ENCODE peak calls at places on chromosomes 16 and 17, in four cellular contexts. F is IMR-90, Z is H9, G is H1. C is an unnamed sample.

GRCh38 chr17:64658931-64659330 is 3.2 kb downstream of the SMURF2 start:
- DNase-seq in Z (no peak), F (peak; percentile 90), G (no peak), C (no peak)

GRCh38 chr17:73901249-73901648 is 257.0 kb upstream of the SDK2 start:
- DNase-seq in Z (peak; percentile 13), G (no peak), F (no peak), C (no peak)

GRCh38 chr17:81130385-81131288 is 34.7 kb upstream of the PVALEF start:
- DNase-seq in G (no peak), Z (no peak), F (no peak), C (no peak)

GRCh38 chr17:78107457-78107856 is 21.1 kb downstream of the TMC6 start:
- DNase-seq in Z (no peak), F (peak; percentile 47), G (no peak), C (no peak)

GRCh38 chr17:59914274-59914854 is 21.4 kb downstream of the RPS6KB1 start:
- DNase-seq in Z (no peak), G (no peak), F (peak; percentile 60), C (peak; percentile 13)

GRCh38 chr16:83689385-83689831 is 118.4 kb upstream of the HSBP1 start:
- DNase-seq in F (peak; percentile 94), G (no peak), Z (no peak), C (peak; percentile 58)

GRCh38 chr16:89319883-89320716 is 102.6 kb downstream of the ZNF778 start:
- DNase-seq in G (no peak), F (peak; percentile 85), Z (peak; percentile 61), C (peak; percentile 83)

GRCh38 chr16:65728652-65729051 is 606.8 kb upstream of the CDH11 start:
- DNase-seq in F (no peak), Z (no peak), G (no peak), C (peak; percentile 7)

GRCh38 chr16:88681709-88682451 is 4.4 kb downstream of the SNAI3 start:
- DNase-seq in Z (no peak), F (peak; percentile 15), G (no peak), C (no peak)

GRCh38 chr16:9446471-9447194 is 355.2 kb downstream of the HAPSTR1 start:
- DNase-seq in F (no peak), Z (no peak), G (no peak), C (peak; percentile 39)

GRCh38 chr17:69560987-69561441 is 146.5 kb downstream of the MAP2K6 start:
- DNase-seq in F (peak; percentile 21), G (no peak), Z (no peak), C (no peak)

GRCh38 chr17:64339516-64340475 is 50.9 kb downstream of the PECAM1 start:
- DNase-seq in F (no peak), Z (no peak), G (no peak), C (no peak)

GRCh38 chr17:50064253-50064991 is 8.5 kb downstream of the ITGA3 start:
- DNase-seq in F (peak; percentile 97), G (no peak), Z (no peak), C (peak; percentile 73)

GRCh38 chr16:27320261-27321012 is 6.7 kb downstream of the IL4R start:
- DNase-seq in Z (no peak), G (no peak), F (no peak), C (no peak)

GRCh38 chr16:17556276-17557052 is 85.7 kb upstream of the XYLT1 start:
- DNase-seq in F (peak; percentile 33), Z (peak; percentile 41), G (peak; percentile 2), C (peak; percentile 63)

GRCh38 chr16:30805056-30805369 is 18.0 kb upstream of the ZNF629 start:
- DNase-seq in Z (no peak), G (no peak), F (no peak), C (no peak)

GRCh38 chr16:64898159-64898558 is 223.7 kb downstream of the CDH11 start:
- DNase-seq in F (no peak), G (no peak), Z (no peak), C (no peak)

GRCh38 chr16:58338205-58338604 is 43.4 kb upstream of the PRSS54 start:
- DNase-seq in Z (no peak), F (no peak), G (no peak), C (no peak)

GRCh38 chr17:5785343-5785742 is 201.0 kb upstream of the NLRP1 start:
- DNase-seq in F (peak; percentile 76), Z (no peak), G (no peak), C (no peak)

GRCh38 chr16:27428035-27428785 is 26.2 kb downstream of the IL21R start:
- DNase-seq in F (no peak), G (no peak), Z (peak; percentile 24), C (peak; percentile 10)

GRCh38 chr16:76955629-76956028 is 235.4 kb upstream of the MON1B start:
- DNase-seq in Z (no peak), G (no peak), F (peak; percentile 5), C (no peak)

GRCh38 chr17:36863676-36864075 is 73.6 kb upstream of the LHX1 start:
- DNase-seq in F (no peak), G (no peak), Z (no peak), C (no peak)

GRCh38 chr16:23348579-23349469 is 46.7 kb downstream of the SCNN1B start:
- DNase-seq in F (no peak), G (peak; percentile 59), Z (peak; percentile 75), C (peak; percentile 70)

GRCh38 chr17:59406278-59406677 is 74.8 kb downstream of the YPEL2 start:
- DNase-seq in F (no peak), Z (no peak), G (no peak), C (no peak)

GRCh38 chr17:21705021-21705601 is 12.8 kb downstream of the KCNJ18 start:
- DNase-seq in Z (no peak), F (no peak), G (no peak), C (no peak)

GRCh38 chr16:28528463-28528867 is 10.3 kb downstream of the NUPR1 start:
- DNase-seq in F (no peak), Z (no peak), G (no peak), C (no peak)

GRCh38 chr17:59533694-59534093 is 31.7 kb upstream of the DHX40 start:
- DNase-seq in G (no peak), Z (no peak), F (no peak), C (no peak)

DNA sequence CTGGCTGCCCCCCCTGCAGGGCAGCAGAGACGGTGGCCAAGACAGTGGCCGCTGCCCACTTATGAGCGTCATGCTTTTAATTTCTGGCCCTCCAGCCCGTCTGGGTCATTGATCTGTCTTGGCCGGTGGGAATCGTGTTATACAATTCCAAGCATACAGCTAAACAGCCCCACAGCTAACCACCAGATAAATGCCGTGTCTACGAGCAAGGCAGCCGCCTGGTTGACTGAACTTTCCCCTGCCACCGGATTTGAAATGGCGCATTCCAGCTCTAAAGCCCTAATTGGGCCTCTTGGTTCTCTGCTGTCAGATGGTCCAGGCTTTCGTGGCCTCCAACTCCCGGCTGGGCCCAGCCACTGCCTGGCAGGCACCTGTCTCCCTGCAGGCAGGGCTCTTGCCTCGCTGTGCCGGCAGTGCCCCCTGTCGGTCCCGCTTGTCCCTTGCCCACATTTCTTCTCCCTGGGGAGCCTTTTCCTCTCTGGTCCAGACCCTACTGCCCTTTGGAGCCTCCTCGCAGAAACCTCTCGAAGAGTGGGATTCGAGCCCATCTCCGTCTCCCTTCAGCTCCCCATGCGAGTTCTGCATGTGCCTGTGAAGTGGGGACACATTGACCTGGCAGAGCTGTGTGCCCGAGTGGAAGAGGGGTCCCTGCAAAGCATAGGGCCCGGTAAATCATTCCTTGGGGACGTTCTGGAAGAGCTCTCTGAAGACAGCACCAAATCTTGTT is 1.8 kb upstream of the RBFOX3 start:
- DNase-seq in Z (peak; percentile 96), F (peak; percentile 5), G (peak; percentile 78), C (peak; percentile 80)
- H3K56ac ChIP-seq in Z (no peak overlapping the region), F (no peak overlapping the region), G (no peak overlapping the region), C (no peak overlapping the region)

DNA sequence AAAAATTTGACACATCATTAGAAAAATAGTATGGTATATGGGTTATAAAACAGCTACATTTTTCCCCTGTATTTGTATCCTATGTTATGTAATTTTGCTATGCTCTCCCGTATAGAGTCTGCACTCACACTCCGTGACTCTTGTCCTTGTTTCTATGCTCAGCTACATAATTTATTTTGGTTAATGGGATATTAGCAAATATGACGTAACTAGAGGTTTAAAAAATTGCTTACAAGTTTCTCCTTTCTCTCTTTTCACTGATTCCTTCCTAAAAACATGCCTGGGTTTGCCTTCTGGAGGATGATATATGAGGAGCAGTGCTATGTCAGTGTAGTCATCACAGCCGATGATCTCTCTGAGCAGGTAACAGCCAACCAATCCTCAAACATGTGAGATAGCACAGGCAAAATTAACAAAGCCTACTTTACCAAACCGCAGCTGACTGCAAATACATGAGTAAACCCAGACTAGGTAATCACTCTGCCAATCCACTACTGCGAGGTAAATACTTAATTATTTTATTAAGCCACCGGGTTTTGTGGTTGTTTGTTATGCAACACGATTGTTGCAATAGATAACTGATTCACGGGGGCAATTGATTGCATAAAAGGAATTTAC is 126.9 kb downstream of the KIF2B start:
- DNase-seq in Z (no peak), G (no peak), F (no peak), C (peak; percentile 10)
- H3K56ac ChIP-seq in Z (no peak overlapping the region), G (no peak overlapping the region), F (no peak overlapping the region), C (no peak overlapping the region)

GRCh38 chr17:17362531-17362930 is 59.4 kb downstream of the NT5M start:
- DNase-seq in Z (no peak), G (no peak), F (no peak), C (no peak)

GRCh38 chr17:17364338-17364667 is 61.1 kb downstream of the NT5M start:
- DNase-seq in F (no peak), Z (peak; percentile 19), G (no peak), C (no peak)

GRCh38 chr17:17360087-17360730 is 57.0 kb downstream of the NT5M start:
- DNase-seq in F (no peak), Z (no peak), G (no peak), C (no peak)

GRCh38 chr17:17363638-17364337 is 60.6 kb downstream of the NT5M start:
- DNase-seq in F (no peak), G (no peak), Z (peak; percentile 40), C (no peak)

GRCh38 chr17:17361543-17362511 is 58.7 kb downstream of the NT5M start:
- DNase-seq in F (no peak), Z (peak; percentile 24), G (no peak), C (no peak)
- H3K56ac ChIP-seq in F (no peak overlapping the region), Z (no peak overlapping the region), G (no peak overlapping the region), C (no peak overlapping the region)

GRCh38 chr16:22192261-22193133 is 13.6 kb upstream of the EEF2K start:
- DNase-seq in G (no peak), F (peak; percentile 91), Z (peak; percentile 63), C (no peak)

GRCh38 chr16:22195695-22196558 is 10.2 kb upstream of the EEF2K start:
- DNase-seq in G (peak; percentile 90), Z (peak; percentile 92), F (peak; percentile 87), C (peak; percentile 92)

GRCh38 chr16:22195445-22195694 is 10.7 kb upstream of the EEF2K start:
- DNase-seq in G (no peak), F (no peak), Z (no peak), C (no peak)

GRCh38 chr16:22193134-22193411 is 13.0 kb upstream of the EEF2K start:
- DNase-seq in G (no peak), F (no peak), Z (no peak), C (no peak)

DNA sequence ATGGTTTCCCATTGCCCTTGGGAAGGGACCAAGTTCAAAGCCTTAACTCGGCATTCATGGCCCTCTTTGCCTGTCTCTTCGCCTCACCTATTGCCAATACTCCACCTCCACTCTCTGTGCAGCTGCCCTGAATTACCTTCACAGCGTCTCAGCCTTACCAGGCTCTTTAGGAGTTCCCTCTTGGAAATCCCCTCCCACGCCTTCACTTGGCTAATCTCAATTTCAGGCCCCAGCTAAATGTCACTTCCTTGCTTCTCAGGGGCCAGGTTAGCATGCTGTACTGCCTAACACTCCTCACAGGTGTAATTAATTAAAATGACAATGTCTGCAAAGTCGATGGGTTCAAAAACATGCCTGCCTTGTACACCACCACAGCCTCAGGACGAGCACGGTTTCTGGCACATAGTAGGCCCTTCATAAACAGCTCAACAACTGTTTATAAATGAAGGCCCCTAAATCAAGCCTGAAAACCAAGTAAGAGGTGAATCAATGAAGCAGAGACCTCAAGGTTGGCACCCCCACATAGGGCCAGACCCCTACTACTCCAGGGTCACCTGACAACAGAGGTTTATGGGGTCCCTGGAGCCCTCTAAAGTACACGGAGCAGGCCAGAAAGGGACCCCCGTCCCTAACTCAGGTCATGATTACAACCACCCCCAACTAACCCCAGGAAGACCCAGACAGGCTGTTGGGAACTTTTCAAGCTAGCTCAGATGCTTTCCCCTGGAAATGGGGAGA is 11.2 kb upstream of the EEF2K start:
- DNase-seq in Z (no peak), F (no peak), G (no peak), C (no peak)
- H3K56ac ChIP-seq in Z (no peak overlapping the region), F (no peak overlapping the region), G (no peak overlapping the region), C (no peak overlapping the region)